ENCODE peak calls at places on chromosomes 2 and 18, in nine cellular contexts. I is PC-3; M is lung; Y is upper lobe of right lung; S is sigmoid colon; U is ovary; O is IMR-90; Z is CD4-positive, alpha-beta T cell; N is uterus. F is an unnamed sample.
A peak's percentile ranks its signal among the peaks of the same experiment; 100 is the strongest.

GRCh38 chr18:70176537-70176936 is 28.9 kb downstream of the RTTN start:
- DNase-seq in Y (no peak), Z (no peak), I (no peak), M (no peak), U (no peak), O (no peak), N (no peak), S (no peak), F (no peak)

GRCh38 chr2:37737507-37737906 is 66.1 kb upstream of the CDC42EP3 start:
- DNase-seq in N (no peak), M (no peak), Y (no peak), O (peak; percentile 36), I (no peak), S (no peak), Z (no peak), U (no peak), F (no peak)

GRCh38 chr2:229141626-229142025 is 129.5 kb downstream of the PID1 start:
- DNase-seq in I (peak; percentile 65), S (no peak), U (no peak), Z (no peak), O (peak; percentile 41), M (no peak), Y (no peak), N (no peak), F (no peak)

GRCh38 chr2:75415141-75415540 is 145.6 kb downstream of the EVA1A start:
- DNase-seq in U (no peak), Y (no peak), O (no peak), M (no peak), Z (no peak), I (no peak), S (no peak), N (no peak), F (no peak)

GRCh38 chr2:206477296-206477695 is 34.0 kb downstream of the ADAM23 start:
- DNase-seq in I (no peak), M (no peak), N (no peak), S (no peak), U (no peak), O (peak; percentile 58), Y (no peak), Z (no peak), F (no peak)

GRCh38 chr2:109065335-109065734 is 63.7 kb upstream of the SH3RF3 start:
- DNase-seq in U (no peak), M (no peak), Z (no peak), N (no peak), Y (no peak), O (no peak), I (no peak), S (no peak), F (no peak)

GRCh38 chr2:46309052-46309953 is 12.1 kb downstream of the EPAS1 start:
- DNase-seq in M (no peak), O (peak; percentile 77), I (peak; percentile 40), Z (no peak), N (no peak), U (no peak), S (no peak), Y (no peak), F (no peak)

GRCh38 chr2:142176941-142177340 is 46.1 kb upstream of the LRP1B start:
- DNase-seq in I (no peak), O (no peak), M (no peak), Y (no peak), U (no peak), N (no peak), Z (no peak), S (no peak), F (no peak)

GRCh38 chr2:200810252-200810650 is 1.5 kb upstream of the BZW1 start:
- DNase-seq in U (no peak), M (peak; percentile 46), S (no peak), I (peak; percentile 94), O (peak; percentile 93), Z (no peak), N (no peak), Y (no peak), F (peak; percentile 11)

GRCh38 chr18:36153203-36153602 is 23.5 kb downstream of the ELP2 start:
- DNase-seq in Y (no peak), O (peak; percentile 97), M (no peak), S (no peak), U (no peak), N (no peak), I (no peak), Z (no peak), F (no peak)

GRCh38 chr2:133641497-133641896 is 73.2 kb upstream of the NCKAP5 start:
- DNase-seq in I (peak; percentile 98), Z (no peak), Y (peak; percentile 58), S (no peak), M (peak; percentile 29), O (peak; percentile 29), N (no peak), U (no peak), F (peak; percentile 35)

GRCh38 chr2:226362991-226363390 is 436.6 kb downstream of the IRS1 start:
- DNase-seq in Y (no peak), Z (no peak), S (no peak), U (no peak), M (no peak), I (peak; percentile 81), N (no peak), O (peak; percentile 80), F (no peak)

GRCh38 chr2:47653909-47654789 is 128.8 kb upstream of the MSH6 start:
- DNase-seq in M (no peak), Z (no peak), O (peak; percentile 5), S (no peak), I (peak; percentile 75), Y (peak; percentile 32), N (peak; percentile 24), U (peak; percentile 51), F (peak; percentile 57)

GRCh38 chr2:223930002-223930976 is 14.8 kb downstream of the WDFY1 start:
- DNase-seq in O (peak; percentile 76), Z (no peak), U (no peak), I (no peak), M (no peak), Y (peak; percentile 66), S (peak; percentile 69), N (peak; percentile 35), F (no peak)
- H3K27ac ChIP-seq in O (peak overlapping the region; percentile 36), Z (no peak overlapping the region), U (no peak overlapping the region), I (no peak overlapping the region), M (peak overlapping the region; percentile 0), Y (no peak overlapping the region), S (no peak overlapping the region), N (no peak overlapping the region), F (peak overlapping the region; percentile 68)

GRCh38 chr2:66897676-66898280 is 462.9 kb downstream of the MEIS1 start:
- DNase-seq in Y (no peak), O (peak; percentile 75), I (no peak), U (no peak), N (peak; percentile 72), S (peak; percentile 66), Z (no peak), M (no peak), F (no peak)
- H3K27ac ChIP-seq in Y (no peak overlapping the region), O (peak overlapping the region; percentile 99), I (no peak overlapping the region), U (no peak overlapping the region), N (peak overlapping the region; percentile 82), S (peak overlapping the region; percentile 78), Z (no peak overlapping the region), M (no peak overlapping the region), F (no peak overlapping the region)

GRCh38 chr2:179263015-179263414 is 1.6 kb downstream of the SESTD1 start:
- DNase-seq in Z (no peak), U (no peak), N (no peak), Y (no peak), M (no peak), I (peak; percentile 31), S (no peak), O (peak; percentile 74), F (peak; percentile 71)

GRCh38 chr2:179265082-179265575 is 497 bp upstream of the SESTD1 start:
- DNase-seq in I (peak; percentile 22), Z (no peak), S (no peak), Y (no peak), O (peak; percentile 66), U (no peak), N (no peak), M (no peak), F (no peak)

GRCh38 chr2:179262077-179262660 is 2.5 kb downstream of the SESTD1 start:
- DNase-seq in M (no peak), O (no peak), S (no peak), N (no peak), I (peak; percentile 18), Z (no peak), Y (no peak), U (no peak), F (no peak)

GRCh38 chr2:179264238-179265081 is at the start of gene SESTD1:
- DNase-seq in O (peak; percentile 7), I (peak; percentile 46), S (peak; percentile 85), N (peak; percentile 43), Y (peak; percentile 90), U (peak; percentile 75), M (peak; percentile 74), Z (peak; percentile 25), F (peak; percentile 82)

GRCh38 chr2:179263460-179264237 is 983 bp downstream of the SESTD1 start:
- DNase-seq in I (peak; percentile 56), N (peak; percentile 33), Y (peak; percentile 78), U (peak; percentile 56), S (peak; percentile 79), Z (no peak), M (peak; percentile 38), O (peak; percentile 57), F (peak; percentile 52)
- H3K27ac ChIP-seq in I (no peak overlapping the region), N (peak overlapping the region; percentile 75), Y (peak overlapping the region; percentile 88), U (peak overlapping the region; percentile 79), S (peak overlapping the region; percentile 87), Z (no peak overlapping the region), M (peak overlapping the region; percentile 94), O (peak overlapping the region; percentile 50), F (peak overlapping the region; percentile 75)

DNA sequence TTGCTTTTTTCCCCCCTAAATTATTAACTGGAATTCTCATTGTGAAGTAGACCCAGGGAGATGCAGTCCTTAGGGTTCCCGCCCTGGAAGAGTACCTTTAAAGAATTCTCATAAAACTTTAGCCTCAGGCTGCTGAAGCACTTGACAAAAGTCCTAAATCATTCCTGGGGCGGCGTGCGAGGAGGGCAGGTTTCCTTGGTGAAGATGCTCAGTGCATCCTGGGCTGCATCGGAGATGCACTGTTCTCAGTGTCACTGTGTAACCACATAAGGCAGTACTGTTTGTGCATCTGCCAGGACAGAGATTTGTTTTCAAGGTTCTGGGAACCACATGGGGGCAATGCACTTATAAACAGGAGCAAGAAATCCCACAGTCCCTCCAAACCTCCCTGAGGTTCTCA is 62.7 kb downstream of the ZNF236 start:
- DNase-seq in S (no peak), Y (no peak), I (no peak), U (no peak), N (no peak), O (no peak), Z (no peak), M (no peak), F (no peak)
- H3K27ac ChIP-seq in S (no peak overlapping the region), Y (no peak overlapping the region), I (no peak overlapping the region), U (no peak overlapping the region), N (no peak overlapping the region), O (no peak overlapping the region), Z (no peak overlapping the region), M (no peak overlapping the region), F (no peak overlapping the region)

F was measured in small intestine.